ENCODE peak calls at places on chromosome 5, in nine cellular contexts. X, Q, U, J, L, D, B, P and Z are unnamed samples.

GRCh38 chr5:75275147-75275546 is 38.5 kb upstream of the ANKRD31 start:
- DNase-seq in D (no peak), U (no peak), L (no peak), Q (no peak), B (no peak), P (no peak), X (no peak), J (no peak), Z (no peak)

GRCh38 chr5:96434201-96434645 is 1.2 kb upstream of the PCSK1 start:
- DNase-seq in J (peak; percentile 47), P (no peak), Q (peak; percentile 53), D (peak; percentile 67), L (peak; percentile 63), B (peak; percentile 40), U (no peak), X (peak; percentile 92), Z (peak; percentile 66)

GRCh38 chr5:66867622-66868322 is 271.6 kb downstream of the MAST4 start:
- DNase-seq in Q (no peak), U (no peak), L (no peak), P (no peak), X (no peak), B (no peak), J (no peak), D (no peak), Z (peak; percentile 26)

GRCh38 chr5:18314192-18314778 is 680.0 kb downstream of the TAF11L14 start:
- DNase-seq in L (no peak), J (no peak), X (peak; percentile 26), B (no peak), D (no peak), Q (no peak), U (no peak), P (no peak), Z (no peak)

GRCh38 chr5:61805101-61805500 is 473.0 kb downstream of the ZSWIM6 start:
- DNase-seq in B (peak; percentile 95), D (no peak), L (no peak), Q (no peak), J (no peak), X (no peak), U (no peak), P (no peak), Z (no peak)

GRCh38 chr5:156188026-156188425 is 138.9 kb upstream of the SGCD start:
- DNase-seq in J (no peak), B (no peak), X (no peak), L (no peak), Q (no peak), P (no peak), U (no peak), D (no peak), Z (no peak)

GRCh38 chr5:133149333-133149732 is 97.5 kb downstream of the HSPA4 start:
- DNase-seq in D (no peak), L (no peak), B (no peak), Q (no peak), J (no peak), P (no peak), U (no peak), X (no peak), Z (no peak)

GRCh38 chr5:14101922-14102321 is 41.2 kb upstream of the TRIO start:
- DNase-seq in D (no peak), J (no peak), L (no peak), X (peak; percentile 76), U (no peak), Q (no peak), B (no peak), P (no peak), Z (no peak)

GRCh38 chr5:2207966-2208544 is 325.3 kb upstream of the IRX4 start:
- DNase-seq in D (no peak), Q (no peak), L (no peak), J (peak; percentile 49), P (no peak), B (no peak), X (peak; percentile 87), U (no peak), Z (peak; percentile 90)

GRCh38 chr5:55668356-55668755 is 43.8 kb downstream of the SLC38A9 start:
- DNase-seq in J (no peak), D (no peak), P (no peak), X (no peak), Q (no peak), U (no peak), B (peak; percentile 96), L (no peak), Z (no peak)

GRCh38 chr5:96142786-96143434 is 181.3 kb upstream of the ELL2 start:
- DNase-seq in D (no peak), P (no peak), B (peak; percentile 78), Q (no peak), X (no peak), L (no peak), U (no peak), J (no peak), Z (no peak)

GRCh38 chr5:66498791-66499207 is 97.4 kb upstream of the MAST4 start:
- DNase-seq in L (no peak), P (no peak), B (peak; percentile 96), J (no peak), D (peak; percentile 38), X (peak; percentile 7), U (no peak), Q (no peak), Z (peak; percentile 20)

GRCh38 chr5:1541662-1542008 is 17.9 kb upstream of the LPCAT1 start:
- DNase-seq in X (no peak), D (no peak), J (no peak), B (no peak), L (no peak), U (no peak), P (peak; percentile 65), Q (no peak), Z (no peak)

GRCh38 chr5:83471405-83472212 is at the start of gene VCAN:
- DNase-seq in U (no peak), X (peak; percentile 84), L (no peak), P (no peak), B (peak; percentile 75), D (peak; percentile 74), J (peak; percentile 47), Q (peak; percentile 65), Z (peak; percentile 73)

GRCh38 chr5:73552642-73553041 is 12.8 kb downstream of the ANKRA2 start:
- DNase-seq in B (no peak), P (no peak), L (no peak), D (no peak), J (no peak), U (no peak), Q (no peak), X (no peak), Z (no peak)

GRCh38 chr5:170103447-170103846 is 2.2 kb upstream of the FOXI1 start:
- DNase-seq in D (no peak), J (no peak), U (no peak), L (no peak), P (no peak), B (no peak), X (no peak), Q (no peak), Z (no peak)

GRCh38 chr5:54524704-54525103 is 7.1 kb downstream of the SNX18 start:
- DNase-seq in B (no peak), X (no peak), J (peak; percentile 43), L (peak; percentile 50), Q (peak; percentile 41), D (peak; percentile 65), P (no peak), U (no peak), Z (no peak)

GRCh38 chr5:177455661-177456590 is 9.3 kb downstream of the PRR7 start:
- DNase-seq in B (peak; percentile 71), P (no peak), L (peak; percentile 96), D (peak; percentile 91), U (peak; percentile 96), X (peak; percentile 96), Q (peak; percentile 93), J (peak; percentile 95), Z (peak; percentile 99)

GRCh38 chr5:80206282-80206681 is 49.6 kb downstream of the SERINC5 start:
- DNase-seq in D (no peak), L (no peak), X (no peak), P (no peak), B (peak; percentile 37), J (no peak), U (no peak), Q (no peak), Z (no peak)

GRCh38 chr5:32552936-32553335 is 32.4 kb upstream of the SUB1 start:
- DNase-seq in P (no peak), L (no peak), D (no peak), B (no peak), U (no peak), X (no peak), Q (no peak), J (no peak), Z (no peak)

DNA sequence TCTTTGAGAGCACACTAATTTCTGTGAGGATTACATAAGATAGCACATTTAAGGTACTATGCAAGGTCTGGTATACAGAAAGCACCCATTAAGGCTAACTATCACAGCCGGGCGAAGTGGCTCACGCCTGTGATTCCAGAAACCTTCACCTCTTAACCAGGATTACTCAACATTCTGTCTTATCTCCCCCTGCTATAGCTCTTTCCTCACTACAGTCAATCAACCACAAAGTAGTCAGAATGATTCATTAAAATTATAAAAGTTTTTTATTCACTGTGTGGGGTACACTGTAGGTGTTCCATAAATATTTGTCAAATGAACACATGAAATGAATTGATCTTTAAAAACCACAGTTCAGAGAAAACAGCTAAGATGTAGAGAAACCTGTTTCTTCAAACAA is 48.7 kb downstream of the CHD1 start:
- DNase-seq in B (peak; percentile 86), Q (no peak), U (no peak), D (no peak), X (no peak), L (no peak), J (peak; percentile 34), P (no peak), Z (no peak)
- H3K4me3 ChIP-seq in B (no peak overlapping the region), Q (no peak overlapping the region), U (no peak overlapping the region), D (no peak overlapping the region), X (no peak overlapping the region), L (no peak overlapping the region), J (no peak overlapping the region), P (no peak overlapping the region), Z (no peak overlapping the region)

GRCh38 chr5:116487045-116487444 is 87.6 kb downstream of the SEMA6A start:
- DNase-seq in B (no peak), Q (no peak), X (no peak), J (no peak), U (no peak), D (no peak), L (no peak), P (no peak), Z (no peak)
- H3K36me3 ChIP-seq in B (no peaks in the 10 kb centered on the region), Q (peaks cover 31% of the 10 kb centered on the region), X (peaks cover 29% of the 10 kb centered on the region), J (no peaks in the 10 kb centered on the region), U (no peaks in the 10 kb centered on the region), D (no peaks in the 10 kb centered on the region), L (no peaks in the 10 kb centered on the region), P (peaks cover 24% of the 10 kb centered on the region), Z (peaks cover 74% of the 10 kb centered on the region)

DNA sequence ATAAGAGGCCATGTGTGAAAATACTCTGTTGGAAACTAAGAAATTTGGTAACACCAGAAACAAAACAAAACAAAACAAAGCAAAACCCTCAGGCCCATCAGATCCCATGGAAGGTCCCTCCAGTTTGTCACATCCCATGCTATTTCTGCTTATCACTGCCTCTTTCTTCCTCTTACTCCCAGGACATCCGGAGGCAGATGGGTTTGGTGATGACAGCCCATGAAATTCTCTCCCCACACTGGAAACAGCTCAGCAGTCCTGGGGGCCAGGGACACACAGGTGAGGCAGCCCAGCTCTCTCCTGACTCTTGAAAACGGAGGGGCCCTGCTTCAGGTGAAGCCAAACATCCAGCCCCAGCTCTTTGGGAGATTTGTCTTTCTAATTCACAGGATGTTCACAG is 63.2 kb downstream of the NRG2 start:
- DNase-seq in U (no peak), J (no peak), X (no peak), D (no peak), B (no peak), L (no peak), Q (no peak), P (no peak), Z (no peak)
- H3K27me3 ChIP-seq in U (no peaks in the 10 kb centered on the region), J (no peaks in the 10 kb centered on the region), X (peaks cover 13% of the 10 kb centered on the region), D (no peaks in the 10 kb centered on the region), B (peaks cover 2% of the 10 kb centered on the region), L (peaks cover 12% of the 10 kb centered on the region), Q (no peaks in the 10 kb centered on the region), P (no peaks in the 10 kb centered on the region), Z (no peaks in the 10 kb centered on the region)

GRCh38 chr5:38167562-38167996 is 90.8 kb upstream of the EGFLAM start:
- DNase-seq in P (no peak), X (no peak), B (no peak), Q (peak; percentile 56), D (peak; percentile 47), U (no peak), L (no peak), J (no peak), Z (peak; percentile 50)
- H3K4me3 ChIP-seq in P (no peak overlapping the region), X (no peak overlapping the region), B (no peak overlapping the region), Q (peak overlapping the region; percentile 22), D (no peak overlapping the region), U (no peak overlapping the region), L (no peak overlapping the region), J (no peak overlapping the region), Z (no peak overlapping the region)